ENCODE peak calls at places on chromosomes 5 and 9, in four cellular contexts. Y is H1, E is HepG2, C is HCT116. S is an unnamed sample.

GRCh38 chr9:107243757-107244156 is 39.3 kb upstream of the RAD23B start:
- DNase-seq in Y (no peak), C (peak), E (peak), S (peak)

GRCh38 chr9:136750526-136750925 is 2.2 kb upstream of the LCN6 start:
- DNase-seq in C (no peak), E (no peak), Y (no peak), S (no peak)

GRCh38 chr9:130890124-130890523 is 6.5 kb downstream of the QRFP start:
- DNase-seq in Y (no peak), E (no peak), C (no peak), S (peak)

GRCh38 chr5:11346336-11346735 is 557.9 kb downstream of the CTNND2 start:
- DNase-seq in C (no peak), Y (no peak), E (no peak), S (no peak)

GRCh38 chr5:142151436-142152382 is 43.1 kb downstream of the NDFIP1 start:
- DNase-seq in Y (no peak), C (peak), E (peak), S (peak)

GRCh38 chr5:68962632-68963484 is 131.0 kb upstream of the SLC30A5 start:
- DNase-seq in E (peak), Y (peak), C (peak), S (peak)

GRCh38 chr5:77138981-77139380 is 51.9 kb upstream of the ZBED3 start:
- DNase-seq in Y (no peak), E (no peak), C (no peak), S (no peak)

GRCh38 chr5:73691301-73691700 is 65.3 kb downstream of the ARHGEF28 start:
- DNase-seq in E (no peak), C (no peak), Y (no peak), S (no peak)

GRCh38 chr9:120242397-120242796 is 337.6 kb downstream of the CDK5RAP2 start:
- DNase-seq in E (no peak), Y (no peak), C (no peak), S (no peak)

GRCh38 chr5:72166070-72166979 is 59.0 kb downstream of the MAP1B start:
- DNase-seq in Y (no peak), E (no peak), C (no peak), S (peak)

GRCh38 chr5:141001466-141001853 is 35.2 kb downstream of the PCDHAC2 start:
- DNase-seq in Y (no peak), C (peak), E (no peak), S (no peak)

GRCh38 chr9:137742698-137743097 is 123.9 kb downstream of the EHMT1 start:
- DNase-seq in C (no peak), Y (no peak), E (no peak), S (no peak)

GRCh38 chr9:92333288-92333634 is 7.5 kb downstream of the CENPP start:
- DNase-seq in E (no peak), Y (no peak), C (no peak), S (no peak)

GRCh38 chr5:134255418-134256150 is 29.7 kb upstream of the PPP2CA start:
- DNase-seq in Y (no peak), E (no peak), C (no peak), S (no peak)

GRCh38 chr9:91785403-91785917 is 164.6 kb downstream of the ROR2 start:
- DNase-seq in Y (no peak), C (no peak), E (no peak), S (peak)

GRCh38 chr5:370959-371810 is 49.7 kb downstream of the AHRR start:
- DNase-seq in C (no peak), Y (no peak), E (no peak), S (no peak)

GRCh38 chr5:1545798-1546355 is 22.1 kb upstream of the LPCAT1 start:
- DNase-seq in Y (no peak), E (no peak), C (no peak), S (no peak)

GRCh38 chr9:96382175-96382574 is 1.3 kb downstream of the SLC35D2 start:
- DNase-seq in Y (no peak), E (peak), C (peak), S (no peak)

GRCh38 chr5:132856011-132856410 is 10.3 kb downstream of the GDF9 start:
- DNase-seq in Y (no peak), C (no peak), E (no peak), S (no peak)

GRCh38 chr9:132351404-132352050 is 3.3 kb downstream of the SETX start:
- DNase-seq in E (no peak), Y (no peak), C (no peak), S (no peak)

GRCh38 chr5:1285141-1285540 is 9.7 kb downstream of the TERT start:
- DNase-seq in Y (no peak), E (no peak), C (no peak), S (no peak)

GRCh38 chr5:73743161-73743560 is 117.2 kb downstream of the ARHGEF28 start:
- DNase-seq in Y (no peak), E (no peak), C (no peak), S (no peak)

GRCh38 chr5:50653946-50654345 is 12.5 kb upstream of the PARP8 start:
- DNase-seq in Y (no peak), C (no peak), E (no peak), S (no peak)

GRCh38 chr5:142063878-142064331 is 44.7 kb upstream of the NDFIP1 start:
- DNase-seq in Y (no peak), C (no peak), E (peak), S (no peak)

GRCh38 chr9:80797841-80798688 is 891.3 kb downstream of the TLE1 start:
- DNase-seq in C (no peak), E (no peak), Y (no peak), S (no peak)

GRCh38 chr5:116387738-116388137 is 186.9 kb downstream of the SEMA6A start:
- DNase-seq in E (no peak), C (no peak), Y (no peak), S (no peak)

GRCh38 chr9:33719581-33720374 is 75.6 kb upstream of the PRSS3 start:
- DNase-seq in Y (no peak), C (no peak), E (peak), S (peak)

GRCh38 chr5:151023651-151024050 is 3.3 kb downstream of the GPX3 start:
- DNase-seq in C (no peak), Y (no peak), E (no peak), S (peak)

GRCh38 chr9:100515578-100516494 is 42.9 kb downstream of the TMEFF1 start:
- DNase-seq in E (no peak), Y (no peak), C (no peak), S (no peak)

GRCh38 chr5:10555134-10555733 is 8.6 kb upstream of the ANKRD33B start:
- DNase-seq in C (no peak), Y (no peak), E (no peak), S (no peak)

GRCh38 chr5:137866541-137867388 is 895 bp upstream of the MYOT start:
- DNase-seq in E (no peak), Y (no peak), C (no peak), S (no peak)

GRCh38 chr9:118230319-118230718 is 526.1 kb downstream of the TLR4 start:
- DNase-seq in C (no peak), E (no peak), Y (no peak), S (no peak)

DNA sequence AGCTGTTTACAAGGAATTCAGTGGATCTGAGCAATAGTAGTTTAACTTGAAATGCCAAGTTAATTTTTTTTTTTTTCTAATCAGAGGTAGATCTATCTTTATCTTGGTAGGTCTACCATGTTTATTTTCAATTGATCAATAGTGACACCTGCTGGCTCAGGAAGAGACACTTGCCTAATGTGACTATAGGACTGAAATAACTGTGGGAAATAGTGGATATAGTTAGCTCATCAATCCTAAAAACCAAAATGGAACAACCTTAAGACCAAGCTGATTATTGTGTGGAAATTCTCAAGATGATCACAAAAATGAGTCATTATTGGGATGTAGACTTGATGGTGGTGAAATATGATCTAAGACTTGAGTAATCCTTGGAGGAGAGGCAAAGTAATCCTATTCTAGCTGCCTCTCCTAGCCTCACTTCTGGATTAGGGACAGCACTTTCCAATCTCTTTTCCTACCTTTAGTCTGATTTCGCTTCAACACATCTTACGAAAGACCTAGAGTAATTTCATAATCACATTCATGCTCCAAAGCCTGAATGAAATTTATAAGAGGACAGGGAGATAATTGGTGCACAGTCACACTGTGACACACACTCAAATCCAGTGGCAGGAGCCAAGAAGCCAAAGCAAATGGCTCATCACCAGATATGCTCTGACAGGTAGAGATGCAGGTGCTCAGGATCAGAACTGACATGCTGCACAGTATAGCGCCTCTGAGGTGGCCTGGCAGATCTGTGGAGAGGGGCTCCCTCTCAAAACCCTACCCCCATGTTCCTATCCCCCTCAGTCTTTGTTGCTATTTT is 156.3 kb downstream of the HMHB1 start:
- DNase-seq in E (peak), Y (no peak), C (peak), S (no peak)
- TF ChIP-seq FOSL1 in E (no peak), Y (no peak), C (no peak), S (no peak)

DNA sequence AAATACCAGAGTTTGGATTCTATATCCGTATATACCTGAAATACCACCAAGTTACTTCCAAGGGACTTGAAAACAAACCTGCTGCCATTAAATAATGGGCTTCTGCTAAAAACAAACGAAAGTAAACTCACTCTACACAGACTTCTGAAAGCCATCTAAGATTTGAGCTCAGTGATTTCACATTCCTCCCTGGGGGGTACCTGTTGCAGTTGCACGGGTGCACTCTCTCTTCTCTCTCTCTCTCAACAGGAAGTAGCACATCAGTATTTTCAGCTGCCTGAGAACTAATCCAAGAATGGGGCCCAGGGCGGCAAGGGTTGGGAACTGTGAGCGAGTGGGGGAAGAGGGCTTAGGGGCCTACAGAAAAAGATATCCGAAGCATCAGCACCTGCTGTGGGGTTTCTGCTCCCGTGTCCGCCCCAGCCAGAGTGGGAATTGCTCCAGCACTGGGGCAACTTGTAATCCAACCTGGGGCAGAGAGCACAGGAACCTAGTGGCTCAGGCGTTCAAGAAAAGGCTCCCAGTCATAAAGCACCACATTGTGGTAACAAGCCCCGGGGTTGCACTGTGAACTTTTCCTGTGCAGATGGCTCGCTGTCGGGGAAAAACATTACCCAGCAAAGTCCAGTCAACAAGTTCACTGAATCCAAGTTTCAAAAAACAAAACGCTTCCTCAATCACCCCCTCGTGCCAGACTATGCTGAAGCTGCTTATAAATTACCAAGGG is 99.8 kb downstream of the EFNA5 start:
- DNase-seq in Y (no peak), C (no peak), E (peak), S (no peak)
- TF ChIP-seq POLR2AphosphoS5 in Y (no peak), C (no peak), E (no peak), S (no peak)

DNA sequence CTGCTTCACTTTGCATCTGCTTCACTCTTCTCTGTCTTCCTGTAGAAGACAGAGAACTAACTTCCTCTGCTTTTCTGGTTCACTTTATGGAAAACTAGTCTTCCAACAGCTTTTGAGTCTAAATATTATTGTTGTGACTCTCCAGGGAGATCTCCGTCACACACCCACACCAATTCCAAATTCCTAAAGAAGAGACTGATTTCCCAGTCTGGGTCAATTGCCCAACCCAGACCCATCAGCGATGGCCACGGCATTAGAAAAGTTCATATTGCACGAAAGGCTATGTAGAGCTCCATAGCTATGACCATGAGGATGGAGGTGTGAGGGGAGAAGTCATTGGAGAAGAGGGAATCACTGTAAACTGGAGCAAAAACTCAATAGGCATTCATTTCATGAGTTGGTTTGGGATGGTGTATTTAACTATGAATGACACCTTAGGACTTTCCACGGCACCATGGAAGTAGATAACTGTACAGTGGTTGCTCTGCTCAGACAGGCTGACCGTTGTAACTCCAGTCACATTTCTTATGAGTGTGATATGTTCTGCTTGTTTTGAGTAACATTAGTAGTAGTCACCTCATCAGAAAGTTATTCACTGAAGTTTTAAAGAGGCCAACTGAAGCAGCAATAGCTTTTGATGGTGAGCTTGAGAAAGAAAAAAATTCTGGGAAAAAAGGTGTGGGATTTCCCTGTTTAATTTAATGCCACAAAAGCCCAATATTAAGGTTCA is 78.1 kb upstream of the MAMDC2 start:
- DNase-seq in E (no peak), Y (no peak), C (no peak), S (no peak)
- TF ChIP-seq SP1 in E (no peak), Y (no peak), C (no peak), S (no peak)

GRCh38 chr5:158879993-158880392 is 219.7 kb downstream of the EBF1 start:
- DNase-seq in E (no peak), C (no peak), Y (no peak), S (no peak)

GRCh38 chr5:158877124-158877581 is 222.6 kb downstream of the EBF1 start:
- DNase-seq in E (no peak), C (no peak), Y (no peak), S (no peak)

GRCh38 chr5:158878227-158878626 is 221.5 kb downstream of the EBF1 start:
- DNase-seq in E (no peak), C (no peak), Y (no peak), S (no peak)

GRCh38 chr5:158876263-158876942 is 223.3 kb downstream of the EBF1 start:
- DNase-seq in E (no peak), Y (no peak), C (no peak), S (no peak)

GRCh38 chr5:158877706-158878105 is 222.0 kb downstream of the EBF1 start:
- DNase-seq in Y (no peak), C (no peak), E (no peak), S (no peak)
- TF ChIP-seq FOSL1 in Y (no peak), C (no peak), E (no peak), S (no peak)

GRCh38 chr9:134455951-134456739 is 129.9 kb downstream of the RXRA start:
- DNase-seq in E (no peak), C (peak), Y (no peak), S (no peak)
- TF ChIP-seq POLR2AphosphoS5 in E (no peak), C (no peak), Y (no peak), S (no peak)

GRCh38 chr9:23747088-23747748 is 78.8 kb downstream of the ELAVL2 start:
- DNase-seq in Y (no peak), E (no peak), C (no peak), S (no peak)
- TF ChIP-seq SP1 in Y (no peak), E (no peak), C (no peak), S (no peak)

DNA sequence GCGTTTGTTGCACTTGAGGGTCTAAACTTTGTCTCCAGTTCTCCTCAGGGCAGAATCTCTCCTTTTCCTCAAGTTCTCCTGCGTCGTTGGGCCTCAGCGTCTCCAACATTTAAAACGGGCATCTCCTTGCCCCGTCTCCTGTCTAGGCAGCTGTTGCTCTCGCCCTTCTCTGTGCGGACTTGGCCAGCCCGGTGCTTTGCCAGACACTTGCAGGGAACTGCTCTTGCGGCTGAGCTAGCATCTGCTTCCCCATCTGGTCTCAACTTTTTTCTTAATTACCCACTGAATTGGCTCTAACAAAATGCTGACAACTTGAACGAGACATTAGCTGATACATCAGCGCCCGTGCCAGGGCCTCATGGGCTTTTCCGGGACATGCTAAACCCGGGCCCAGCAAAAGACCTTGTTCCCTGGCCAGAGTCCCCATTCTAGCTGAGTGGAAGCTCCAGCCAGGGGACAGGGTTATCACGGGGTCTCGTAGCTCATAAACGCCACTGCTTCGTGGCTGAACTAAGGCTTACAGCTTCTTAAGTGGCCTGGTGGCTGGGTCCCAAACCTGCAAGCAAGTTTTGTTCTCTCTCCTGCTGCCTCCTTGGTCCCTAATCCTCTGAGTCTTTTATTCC is 25.2 kb downstream of the ZNF618 start:
- DNase-seq in Y (no peak), C (no peak), E (no peak), S (no peak)
- TF ChIP-seq FOSL1 in Y (no peak), C (no peak), E (no peak), S (no peak)

GRCh38 chr9:89515416-89515815 is 17.5 kb upstream of the SEMA4D start:
- DNase-seq in E (no peak), C (no peak), Y (no peak), S (no peak)

GRCh38 chr9:89518466-89519392 is 20.8 kb upstream of the SEMA4D start:
- DNase-seq in C (no peak), Y (no peak), E (no peak), S (no peak)

GRCh38 chr9:89522979-89523305 is 25.0 kb upstream of the SEMA4D start:
- DNase-seq in E (no peak), C (no peak), Y (no peak), S (no peak)

GRCh38 chr9:89522261-89522978 is 24.5 kb upstream of the SEMA4D start:
- DNase-seq in Y (no peak), C (no peak), E (no peak), S (no peak)

DNA sequence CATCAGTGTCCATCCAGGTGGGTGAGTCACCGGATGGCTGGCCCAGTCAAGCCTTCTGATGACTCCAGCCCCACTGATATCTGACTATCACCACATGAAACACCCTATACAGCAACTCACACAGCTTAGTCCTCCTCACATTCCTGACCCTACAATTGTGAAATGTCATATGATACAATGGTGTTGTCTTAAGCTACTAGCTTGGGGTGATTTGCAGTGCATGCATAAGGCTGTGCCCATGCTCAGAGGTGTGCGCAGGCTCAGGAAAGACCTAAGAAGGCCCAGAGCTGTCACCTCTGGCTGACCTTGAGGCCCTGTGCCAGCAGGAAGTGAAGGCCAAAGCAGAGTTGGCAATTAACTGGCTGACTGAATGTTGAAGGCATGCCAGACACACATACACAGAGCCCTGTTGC is 21.5 kb upstream of the SEMA4D start:
- DNase-seq in E (peak), Y (no peak), C (peak), S (no peak)
- TF ChIP-seq POLR2AphosphoS5 in E (no peak), Y (no peak), C (no peak), S (no peak)

GRCh38 chr9:115262952-115263351 is 145.0 kb upstream of the TNC start:
- DNase-seq in C (no peak), E (no peak), Y (no peak), S (no peak)
- TF ChIP-seq SP1 in C (no peak), E (no peak), Y (no peak), S (no peak)

S was measured in K562.